ENCODE peak calls at places on chromosomes 2 and 18, in six cellular contexts. R, B, T, L, P and E are unnamed samples.
A peak's percentile ranks its signal among the peaks of the same experiment; 100 is the strongest.

GRCh38 chr2:80073134-80073561 is 231.4 kb downstream of the LRRTM1 start:
- DNase-seq in R (peak; percentile 10), B (peak; percentile 60), T (no peak), L (peak; percentile 55), P (peak; percentile 3), E (peak; percentile 7)

GRCh38 chr2:35973737-35974132 is 381.8 kb upstream of the CRIM1 start:
- DNase-seq in R (no peak), B (peak; percentile 7), T (no peak), L (no peak), P (no peak), E (no peak)

GRCh38 chr2:239383796-239384156 is 17.0 kb downstream of the HDAC4 start:
- DNase-seq in R (no peak), B (no peak), T (no peak), L (no peak), P (no peak), E (no peak)

GRCh38 chr18:43671431-43671830 is 394.1 kb upstream of the SYT4 start:
- DNase-seq in R (no peak), B (no peak), T (no peak), L (no peak), P (no peak), E (no peak)

GRCh38 chr2:239819974-239820555 is 205.1 kb downstream of the NDUFA10 start:
- DNase-seq in R (no peak), B (no peak), T (no peak), L (peak; percentile 14), P (no peak), E (no peak)

GRCh38 chr2:24392542-24393059 is 32.3 kb upstream of the ITSN2 start:
- DNase-seq in R (no peak), B (no peak), T (no peak), L (no peak), P (no peak), E (no peak)

GRCh38 chr2:29317077-29317517 is 201.9 kb downstream of the CLIP4 start:
- DNase-seq in R (peak; percentile 10), B (no peak), T (no peak), L (no peak), P (peak; percentile 82), E (no peak)

GRCh38 chr2:53202063-53202462 is 565.5 kb upstream of the CHAC2 start:
- DNase-seq in R (no peak), B (peak; percentile 25), T (no peak), L (no peak), P (no peak), E (no peak)

GRCh38 chr2:111908578-111908977 is 10.2 kb downstream of the MERTK start:
- DNase-seq in R (no peak), B (no peak), T (no peak), L (no peak), P (no peak), E (no peak)

GRCh38 chr2:184030978-184031377 is 567.4 kb upstream of the ZNF804A start:
- DNase-seq in R (no peak), B (no peak), T (no peak), L (no peak), P (no peak), E (no peak)

GRCh38 chr2:178419123-178419522 is 31.9 kb downstream of the PRKRA start:
- DNase-seq in R (no peak), B (no peak), T (no peak), L (peak; percentile 32), P (no peak), E (no peak)

GRCh38 chr18:45588831-45589558 is 26.3 kb upstream of the SLC14A2 start:
- DNase-seq in R (no peak), B (no peak), T (no peak), L (no peak), P (no peak), E (no peak)

GRCh38 chr2:188675391-188676011 is 298.7 kb upstream of the COL3A1 start:
- DNase-seq in R (no peak), B (no peak), T (no peak), L (no peak), P (no peak), E (no peak)

GRCh38 chr2:238378230-238379095 is 48.3 kb upstream of the ASB1 start:
- DNase-seq in R (no peak), B (no peak), T (no peak), L (no peak), P (no peak), E (no peak)

GRCh38 chr2:235028646-235029045 is 76.8 kb downstream of the SH3BP4 start:
- DNase-seq in R (no peak), B (no peak), T (no peak), L (no peak), P (no peak), E (no peak)

GRCh38 chr2:226017534-226017933 is 618.0 kb downstream of the NYAP2 start:
- DNase-seq in R (no peak), B (no peak), T (no peak), L (no peak), P (no peak), E (no peak)

GRCh38 chr2:42368817-42369550 is 8.0 kb upstream of the COX7A2L start:
- DNase-seq in R (no peak), B (no peak), T (no peak), L (no peak), P (no peak), E (no peak)

GRCh38 chr2:222941510-222942032 is 80.7 kb downstream of the ACSL3 start:
- DNase-seq in R (no peak), B (no peak), T (no peak), L (no peak), P (no peak), E (no peak)

GRCh38 chr18:939958-940357 is 35.3 kb downstream of the ADCYAP1 start:
- DNase-seq in R (no peak), B (no peak), T (no peak), L (no peak), P (no peak), E (no peak)

GRCh38 chr2:102122115-102122514 is 20.4 kb upstream of the IL1R1 start:
- DNase-seq in R (no peak), B (no peak), T (no peak), L (no peak), P (no peak), E (no peak)

GRCh38 chr2:179636100-179636980 is 225.1 kb downstream of the ZNF385B start:
- DNase-seq in R (no peak), B (peak; percentile 21), T (no peak), L (no peak), P (no peak), E (no peak)

GRCh38 chr2:219422944-219423534 is 4.9 kb downstream of the DES start:
- DNase-seq in R (no peak), B (no peak), T (no peak), L (no peak), P (no peak), E (no peak)

GRCh38 chr2:30346475-30347169 is 100.4 kb upstream of the LCLAT1 start:
- DNase-seq in R (no peak), B (no peak), T (peak; percentile 13), L (no peak), P (no peak), E (no peak)

GRCh38 chr2:127657232-127657595 is 11.3 kb downstream of the GPR17 start:
- DNase-seq in R (no peak), B (no peak), T (no peak), L (no peak), P (no peak), E (no peak)
- TF ChIP-seq POLR2AphosphoS5 in R (no peak), B (no peak), T (no peak), L (no peak), P (no peak), E (no peak)

DNA sequence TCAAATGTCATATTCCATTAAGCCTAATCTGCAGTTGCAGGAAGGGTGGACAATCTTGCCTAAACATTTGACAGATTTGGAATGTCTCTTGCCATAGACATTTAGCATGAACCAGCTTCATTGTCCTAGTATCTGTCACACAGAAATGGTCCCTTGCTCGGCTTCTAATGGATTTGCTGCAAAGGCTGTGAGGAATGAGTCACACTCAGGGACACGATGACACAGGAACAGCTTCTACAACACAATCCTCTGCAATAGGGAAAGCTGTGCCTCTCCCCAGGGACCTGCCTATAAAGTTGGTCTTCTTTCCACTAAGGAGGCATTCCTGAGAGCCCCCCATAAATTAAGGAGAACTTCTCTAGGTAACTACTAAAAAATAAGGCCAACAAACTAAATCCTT is 155.1 kb upstream of the L3MBTL4 start:
- DNase-seq in R (no peak), B (no peak), T (no peak), L (no peak), P (no peak), E (no peak)
- TF ChIP-seq POLR2A in R (no peak), B (no peak), T (no peak), L (no peak), P (no peak), E (no peak)

DNA sequence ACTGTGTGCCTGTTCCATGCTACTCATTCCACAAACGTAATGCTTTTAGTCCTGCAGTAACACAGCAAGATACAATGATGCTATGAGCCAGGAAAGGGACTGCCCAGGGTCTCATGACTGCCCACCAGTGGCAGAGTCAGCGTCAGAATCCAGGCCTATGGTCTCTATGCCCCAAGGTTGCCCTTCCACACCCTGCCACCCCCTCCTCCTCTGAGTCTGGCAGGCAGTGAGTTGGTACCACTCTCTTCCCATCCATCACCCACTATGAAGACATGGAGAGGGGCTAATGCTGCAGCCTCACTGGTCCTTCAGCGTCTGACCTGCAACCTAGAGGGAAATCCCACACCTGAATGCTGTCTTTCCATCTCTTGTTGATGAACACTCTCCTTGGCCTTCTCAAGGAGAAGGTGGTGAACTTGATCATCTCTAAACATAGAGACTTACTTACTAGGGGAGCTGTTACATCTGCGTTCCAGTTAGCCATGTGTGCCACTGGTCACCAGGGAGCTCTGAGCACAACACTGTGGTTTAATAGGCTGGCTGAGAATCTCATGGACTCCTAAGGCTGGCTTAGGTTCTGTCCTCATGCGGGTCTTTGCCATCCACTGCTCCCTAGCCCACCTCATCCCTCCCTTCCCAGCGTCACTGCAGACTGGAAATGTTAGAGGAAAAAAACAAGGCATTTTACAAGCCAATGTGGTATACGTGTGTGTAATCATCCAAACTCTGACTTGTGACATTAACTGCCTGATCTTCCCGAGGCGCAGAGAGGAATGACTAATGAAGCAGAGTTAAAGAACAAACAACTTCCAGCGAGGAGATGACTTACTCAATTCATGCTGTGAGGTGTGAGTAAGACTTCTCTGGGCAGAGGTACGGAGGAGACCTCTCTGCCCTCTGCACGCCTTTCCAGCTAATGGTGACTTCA is 28.8 kb downstream of the STEAP3 start:
- DNase-seq in R (no peak), B (no peak), T (no peak), L (no peak), P (no peak), E (no peak)
- TF ChIP-seq TAF1 in R (no peak), B (no peak), T (no peak), L (no peak), P (no peak), E (no peak)

DNA sequence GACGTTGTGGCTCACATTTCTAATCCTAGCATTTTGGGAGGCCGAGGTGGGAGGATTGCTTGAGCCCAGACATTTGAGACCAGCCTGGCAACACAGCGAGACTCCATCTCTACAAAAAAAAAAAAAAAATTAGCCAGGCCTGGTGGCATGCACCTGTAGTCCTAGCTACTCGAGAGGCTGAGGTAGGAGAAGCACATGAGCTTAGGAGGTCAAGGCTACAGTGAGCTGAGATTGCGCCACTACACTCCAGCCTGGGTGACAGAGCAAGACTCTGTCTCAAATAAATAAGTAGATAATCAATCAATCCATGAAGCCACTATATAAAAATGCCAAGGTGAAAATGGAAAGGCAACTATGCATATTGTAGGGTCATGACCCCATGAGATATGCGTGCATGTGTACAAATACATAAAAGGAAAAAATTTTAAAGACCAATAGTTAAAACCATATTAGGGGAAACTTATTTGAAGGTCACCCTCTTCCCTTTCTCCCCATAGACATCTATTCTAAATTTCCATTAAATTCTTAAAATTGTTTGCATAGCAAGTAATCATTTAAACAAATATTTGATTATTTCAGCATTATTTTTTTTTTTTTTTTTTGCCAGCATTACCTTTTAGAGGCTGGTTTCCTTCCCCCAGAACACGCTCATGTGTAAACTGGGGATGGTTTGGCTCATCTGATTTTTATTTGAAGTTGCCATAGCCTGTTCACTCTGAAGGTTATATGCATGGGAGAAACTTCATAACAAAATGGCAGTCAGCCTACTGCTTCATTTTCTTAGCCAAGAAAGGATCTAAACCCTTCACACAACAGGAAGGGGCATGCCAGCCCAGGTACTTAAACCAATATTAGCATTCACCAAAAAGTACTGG is 37.3 kb upstream of the TMEM247 start:
- DNase-seq in R (no peak), B (peak; percentile 66), T (no peak), L (no peak), P (no peak), E (no peak)
- TF ChIP-seq POLR2AphosphoS5 in R (no peak), B (no peak), T (no peak), L (no peak), P (no peak), E (no peak)